ENCODE peak calls at places on chromosomes 1 and 21, in eight cellular contexts. One of them, this sample, is unnamed.

GRCh38 chr1:168116327-168116799 is 20.4 kb downstream of the GPR161 start:
- DNase-seq in ovary: no peak
- DNase-seq in midbrain: no peak
- DNase-seq in upper lobe of left lung: peak
- DNase-seq in mesenchymal stem cell: no peak
- DNase-seq in AG09309: no peak
- DNase-seq in stimulated activated CD8-positive, alpha-beta memory T cell treated with anti-CD3 and anti-CD28 coated beads, Interleukin-15, amount 100 ng/mL, for 48 hours: no peak
- DNase-seq in activated effector memory CD4-positive, alpha-beta T cell treated with Interleukin-2 at 50 U/mL for 16 hours: no peak
- DNase-seq in this sample: no peak

GRCh38 chr1:205360891-205361290 is 4.2 kb upstream of the KLHDC8A start:
- DNase-seq in ovary: no peak
- DNase-seq in midbrain: no peak
- DNase-seq in upper lobe of left lung: no peak
- DNase-seq in mesenchymal stem cell: no peak
- DNase-seq in AG09309: no peak
- DNase-seq in stimulated activated CD8-positive, alpha-beta memory T cell treated with anti-CD3 and anti-CD28 coated beads, Interleukin-15, amount 100 ng/mL, for 48 hours: no peak
- DNase-seq in activated effector memory CD4-positive, alpha-beta T cell treated with Interleukin-2 at 50 U/mL for 16 hours: no peak
- DNase-seq in this sample: no peak

GRCh38 chr1:168893359-168893791 is 164.4 kb upstream of the DPT start:
- DNase-seq in ovary: peak
- DNase-seq in midbrain: no peak
- DNase-seq in upper lobe of left lung: no peak
- DNase-seq in mesenchymal stem cell: no peak
- DNase-seq in AG09309: no peak
- DNase-seq in stimulated activated CD8-positive, alpha-beta memory T cell treated with anti-CD3 and anti-CD28 coated beads, Interleukin-15, amount 100 ng/mL, for 48 hours: no peak
- DNase-seq in activated effector memory CD4-positive, alpha-beta T cell treated with Interleukin-2 at 50 U/mL for 16 hours: no peak
- DNase-seq in this sample: no peak

GRCh38 chr1:207999274-207999915 is 88.5 kb upstream of the CD34 start:
- DNase-seq in ovary: no peak
- DNase-seq in midbrain: no peak
- DNase-seq in upper lobe of left lung: no peak
- DNase-seq in mesenchymal stem cell: no peak
- DNase-seq in AG09309: no peak
- DNase-seq in stimulated activated CD8-positive, alpha-beta memory T cell treated with anti-CD3 and anti-CD28 coated beads, Interleukin-15, amount 100 ng/mL, for 48 hours: no peak
- DNase-seq in activated effector memory CD4-positive, alpha-beta T cell treated with Interleukin-2 at 50 U/mL for 16 hours: no peak
- DNase-seq in this sample: no peak

GRCh38 chr1:17611991-17612390 is 72.5 kb downstream of the ARHGEF10L start:
- DNase-seq in ovary: no peak
- DNase-seq in midbrain: no peak
- DNase-seq in upper lobe of left lung: no peak
- DNase-seq in mesenchymal stem cell: peak
- DNase-seq in AG09309: no peak
- DNase-seq in stimulated activated CD8-positive, alpha-beta memory T cell treated with anti-CD3 and anti-CD28 coated beads, Interleukin-15, amount 100 ng/mL, for 48 hours: no peak
- DNase-seq in activated effector memory CD4-positive, alpha-beta T cell treated with Interleukin-2 at 50 U/mL for 16 hours: no peak
- DNase-seq in this sample: no peak

GRCh38 chr1:158613764-158614163 is 8.7 kb downstream of the OR10Z1 start:
- DNase-seq in ovary: no peak
- DNase-seq in midbrain: no peak
- DNase-seq in upper lobe of left lung: no peak
- DNase-seq in mesenchymal stem cell: no peak
- DNase-seq in AG09309: no peak
- DNase-seq in stimulated activated CD8-positive, alpha-beta memory T cell treated with anti-CD3 and anti-CD28 coated beads, Interleukin-15, amount 100 ng/mL, for 48 hours: no peak
- DNase-seq in activated effector memory CD4-positive, alpha-beta T cell treated with Interleukin-2 at 50 U/mL for 16 hours: no peak
- DNase-seq in this sample: no peak

GRCh38 chr21:35511298-35512162 is 462.4 kb upstream of the RUNX1 start:
- DNase-seq in ovary: no peak
- DNase-seq in midbrain: no peak
- DNase-seq in upper lobe of left lung: no peak
- DNase-seq in mesenchymal stem cell: peak
- DNase-seq in AG09309: peak
- DNase-seq in stimulated activated CD8-positive, alpha-beta memory T cell treated with anti-CD3 and anti-CD28 coated beads, Interleukin-15, amount 100 ng/mL, for 48 hours: no peak
- DNase-seq in activated effector memory CD4-positive, alpha-beta T cell treated with Interleukin-2 at 50 U/mL for 16 hours: no peak
- DNase-seq in this sample: no peak

GRCh38 chr1:41819843-41820242 is 98.9 kb downstream of the HIVEP3 start:
- DNase-seq in ovary: no peak
- DNase-seq in midbrain: no peak
- DNase-seq in upper lobe of left lung: no peak
- DNase-seq in mesenchymal stem cell: no peak
- DNase-seq in AG09309: no peak
- DNase-seq in stimulated activated CD8-positive, alpha-beta memory T cell treated with anti-CD3 and anti-CD28 coated beads, Interleukin-15, amount 100 ng/mL, for 48 hours: no peak
- DNase-seq in activated effector memory CD4-positive, alpha-beta T cell treated with Interleukin-2 at 50 U/mL for 16 hours: no peak
- DNase-seq in this sample: no peak

GRCh38 chr1:7319196-7319595 is 451.9 kb upstream of the VAMP3 start:
- DNase-seq in ovary: no peak
- DNase-seq in midbrain: no peak
- DNase-seq in upper lobe of left lung: no peak
- DNase-seq in mesenchymal stem cell: no peak
- DNase-seq in AG09309: no peak
- DNase-seq in stimulated activated CD8-positive, alpha-beta memory T cell treated with anti-CD3 and anti-CD28 coated beads, Interleukin-15, amount 100 ng/mL, for 48 hours: no peak
- DNase-seq in activated effector memory CD4-positive, alpha-beta T cell treated with Interleukin-2 at 50 U/mL for 16 hours: no peak
- DNase-seq in this sample: no peak

GRCh38 chr1:166811691-166812090 is 27.6 kb upstream of the POGK start:
- DNase-seq in ovary: no peak
- DNase-seq in midbrain: no peak
- DNase-seq in upper lobe of left lung: no peak
- DNase-seq in mesenchymal stem cell: no peak
- DNase-seq in AG09309: peak
- DNase-seq in stimulated activated CD8-positive, alpha-beta memory T cell treated with anti-CD3 and anti-CD28 coated beads, Interleukin-15, amount 100 ng/mL, for 48 hours: no peak
- DNase-seq in activated effector memory CD4-positive, alpha-beta T cell treated with Interleukin-2 at 50 U/mL for 16 hours: no peak
- DNase-seq in this sample: no peak

GRCh38 chr1:197896301-197896700 is 6.1 kb upstream of the C1orf53 start:
- DNase-seq in ovary: no peak
- DNase-seq in midbrain: no peak
- DNase-seq in upper lobe of left lung: no peak
- DNase-seq in mesenchymal stem cell: no peak
- DNase-seq in AG09309: no peak
- DNase-seq in stimulated activated CD8-positive, alpha-beta memory T cell treated with anti-CD3 and anti-CD28 coated beads, Interleukin-15, amount 100 ng/mL, for 48 hours: no peak
- DNase-seq in activated effector memory CD4-positive, alpha-beta T cell treated with Interleukin-2 at 50 U/mL for 16 hours: no peak
- DNase-seq in this sample: no peak

GRCh38 chr1:204723131-204723787 is 37.7 kb upstream of the LRRN2 start:
- DNase-seq in ovary: no peak
- DNase-seq in midbrain: peak
- DNase-seq in upper lobe of left lung: no peak
- DNase-seq in mesenchymal stem cell: no peak
- DNase-seq in AG09309: no peak
- DNase-seq in stimulated activated CD8-positive, alpha-beta memory T cell treated with anti-CD3 and anti-CD28 coated beads, Interleukin-15, amount 100 ng/mL, for 48 hours: no peak
- DNase-seq in activated effector memory CD4-positive, alpha-beta T cell treated with Interleukin-2 at 50 U/mL for 16 hours: no peak
- DNase-seq in this sample: no peak

GRCh38 chr1:172948457-172948856 is 102.3 kb downstream of the TNFSF18 start:
- DNase-seq in ovary: no peak
- DNase-seq in midbrain: no peak
- DNase-seq in upper lobe of left lung: no peak
- DNase-seq in mesenchymal stem cell: peak
- DNase-seq in AG09309: peak
- DNase-seq in stimulated activated CD8-positive, alpha-beta memory T cell treated with anti-CD3 and anti-CD28 coated beads, Interleukin-15, amount 100 ng/mL, for 48 hours: peak
- DNase-seq in activated effector memory CD4-positive, alpha-beta T cell treated with Interleukin-2 at 50 U/mL for 16 hours: no peak
- DNase-seq in this sample: peak

GRCh38 chr1:84573481-84573966 is 716 bp downstream of the CTBS start:
- DNase-seq in ovary: no peak
- DNase-seq in midbrain: no peak
- DNase-seq in upper lobe of left lung: no peak
- DNase-seq in mesenchymal stem cell: no peak
- DNase-seq in AG09309: no peak
- DNase-seq in stimulated activated CD8-positive, alpha-beta memory T cell treated with anti-CD3 and anti-CD28 coated beads, Interleukin-15, amount 100 ng/mL, for 48 hours: no peak
- DNase-seq in activated effector memory CD4-positive, alpha-beta T cell treated with Interleukin-2 at 50 U/mL for 16 hours: no peak
- DNase-seq in this sample: no peak

GRCh38 chr1:79193211-79194079 is 186.9 kb upstream of the ADGRL4 start:
- DNase-seq in ovary: no peak
- DNase-seq in midbrain: no peak
- DNase-seq in upper lobe of left lung: no peak
- DNase-seq in mesenchymal stem cell: peak
- DNase-seq in AG09309: peak
- DNase-seq in stimulated activated CD8-positive, alpha-beta memory T cell treated with anti-CD3 and anti-CD28 coated beads, Interleukin-15, amount 100 ng/mL, for 48 hours: no peak
- DNase-seq in activated effector memory CD4-positive, alpha-beta T cell treated with Interleukin-2 at 50 U/mL for 16 hours: no peak
- DNase-seq in this sample: peak

GRCh38 chr1:156065212-156065611 is 4.3 kb downstream of the RAB25 start:
- DNase-seq in ovary: no peak
- DNase-seq in midbrain: no peak
- DNase-seq in upper lobe of left lung: no peak
- DNase-seq in mesenchymal stem cell: no peak
- DNase-seq in AG09309: no peak
- DNase-seq in stimulated activated CD8-positive, alpha-beta memory T cell treated with anti-CD3 and anti-CD28 coated beads, Interleukin-15, amount 100 ng/mL, for 48 hours: no peak
- DNase-seq in activated effector memory CD4-positive, alpha-beta T cell treated with Interleukin-2 at 50 U/mL for 16 hours: no peak
- DNase-seq in this sample: no peak

GRCh38 chr1:38274974-38275373 is 228.4 kb upstream of the POU3F1 start:
- DNase-seq in ovary: no peak
- DNase-seq in midbrain: no peak
- DNase-seq in upper lobe of left lung: no peak
- DNase-seq in mesenchymal stem cell: no peak
- DNase-seq in AG09309: no peak
- DNase-seq in stimulated activated CD8-positive, alpha-beta memory T cell treated with anti-CD3 and anti-CD28 coated beads, Interleukin-15, amount 100 ng/mL, for 48 hours: no peak
- DNase-seq in activated effector memory CD4-positive, alpha-beta T cell treated with Interleukin-2 at 50 U/mL for 16 hours: no peak
- DNase-seq in this sample: no peak

GRCh38 chr1:156082111-156083091 is at the start of gene MEX3A:
- DNase-seq in ovary: peak
- DNase-seq in midbrain: peak
- DNase-seq in upper lobe of left lung: peak
- DNase-seq in mesenchymal stem cell: peak
- DNase-seq in AG09309: no peak
- DNase-seq in stimulated activated CD8-positive, alpha-beta memory T cell treated with anti-CD3 and anti-CD28 coated beads, Interleukin-15, amount 100 ng/mL, for 48 hours: peak
- DNase-seq in activated effector memory CD4-positive, alpha-beta T cell treated with Interleukin-2 at 50 U/mL for 16 hours: peak
- DNase-seq in this sample: peak

GRCh38 chr1:55287732-55288131 is 72.6 kb upstream of the USP24 start:
- DNase-seq in ovary: no peak
- DNase-seq in midbrain: no peak
- DNase-seq in upper lobe of left lung: no peak
- DNase-seq in mesenchymal stem cell: no peak
- DNase-seq in AG09309: no peak
- DNase-seq in stimulated activated CD8-positive, alpha-beta memory T cell treated with anti-CD3 and anti-CD28 coated beads, Interleukin-15, amount 100 ng/mL, for 48 hours: no peak
- DNase-seq in activated effector memory CD4-positive, alpha-beta T cell treated with Interleukin-2 at 50 U/mL for 16 hours: no peak
- DNase-seq in this sample: no peak

GRCh38 chr1:155254714-155255242 is 505 bp downstream of the ENTREP3 start:
- DNase-seq in ovary: peak
- DNase-seq in midbrain: no peak
- DNase-seq in upper lobe of left lung: no peak
- DNase-seq in mesenchymal stem cell: no peak
- DNase-seq in AG09309: no peak
- DNase-seq in stimulated activated CD8-positive, alpha-beta memory T cell treated with anti-CD3 and anti-CD28 coated beads, Interleukin-15, amount 100 ng/mL, for 48 hours: no peak
- DNase-seq in activated effector memory CD4-positive, alpha-beta T cell treated with Interleukin-2 at 50 U/mL for 16 hours: no peak
- DNase-seq in this sample: peak

GRCh38 chr1:115544131-115544530 is 97.6 kb upstream of the VANGL1 start:
- DNase-seq in ovary: no peak
- DNase-seq in midbrain: no peak
- DNase-seq in upper lobe of left lung: no peak
- DNase-seq in mesenchymal stem cell: peak
- DNase-seq in AG09309: peak
- DNase-seq in stimulated activated CD8-positive, alpha-beta memory T cell treated with anti-CD3 and anti-CD28 coated beads, Interleukin-15, amount 100 ng/mL, for 48 hours: no peak
- DNase-seq in activated effector memory CD4-positive, alpha-beta T cell treated with Interleukin-2 at 50 U/mL for 16 hours: no peak
- DNase-seq in this sample: no peak

GRCh38 chr1:98898901-98899300 is 105.8 kb downstream of the PLPPR5 start:
- DNase-seq in ovary: no peak
- DNase-seq in midbrain: no peak
- DNase-seq in upper lobe of left lung: no peak
- DNase-seq in mesenchymal stem cell: no peak
- DNase-seq in AG09309: peak
- DNase-seq in stimulated activated CD8-positive, alpha-beta memory T cell treated with anti-CD3 and anti-CD28 coated beads, Interleukin-15, amount 100 ng/mL, for 48 hours: no peak
- DNase-seq in activated effector memory CD4-positive, alpha-beta T cell treated with Interleukin-2 at 50 U/mL for 16 hours: no peak
- DNase-seq in this sample: no peak

GRCh38 chr21:15771311-15771710 is 41.5 kb downstream of the USP25 start:
- DNase-seq in ovary: no peak
- DNase-seq in midbrain: no peak
- DNase-seq in upper lobe of left lung: no peak
- DNase-seq in mesenchymal stem cell: no peak
- DNase-seq in AG09309: no peak
- DNase-seq in stimulated activated CD8-positive, alpha-beta memory T cell treated with anti-CD3 and anti-CD28 coated beads, Interleukin-15, amount 100 ng/mL, for 48 hours: no peak
- DNase-seq in activated effector memory CD4-positive, alpha-beta T cell treated with Interleukin-2 at 50 U/mL for 16 hours: no peak
- DNase-seq in this sample: no peak

GRCh38 chr1:149917590-149918144 is at the start of gene SV2A:
- DNase-seq in ovary: no peak
- DNase-seq in midbrain: peak
- DNase-seq in upper lobe of left lung: peak
- DNase-seq in mesenchymal stem cell: peak
- DNase-seq in AG09309: no peak
- DNase-seq in stimulated activated CD8-positive, alpha-beta memory T cell treated with anti-CD3 and anti-CD28 coated beads, Interleukin-15, amount 100 ng/mL, for 48 hours: peak
- DNase-seq in activated effector memory CD4-positive, alpha-beta T cell treated with Interleukin-2 at 50 U/mL for 16 hours: peak
- DNase-seq in this sample: peak

GRCh38 chr1:182056596-182057366 is 4.7 kb downstream of the ZNF648 start:
- DNase-seq in ovary: no peak
- DNase-seq in midbrain: no peak
- DNase-seq in upper lobe of left lung: no peak
- DNase-seq in mesenchymal stem cell: no peak
- DNase-seq in AG09309: no peak
- DNase-seq in stimulated activated CD8-positive, alpha-beta memory T cell treated with anti-CD3 and anti-CD28 coated beads, Interleukin-15, amount 100 ng/mL, for 48 hours: no peak
- DNase-seq in activated effector memory CD4-positive, alpha-beta T cell treated with Interleukin-2 at 50 U/mL for 16 hours: no peak
- DNase-seq in this sample: no peak